ENCODE peak calls at places on chromosome 11, in four cellular contexts. R is transverse colon, F is Peyer's patch, W is NB4. U is an unnamed sample.

GRCh38 chr11:78759067-78759466 is 184.4 kb upstream of the NARS2 start:
- DNase-seq in R (no peak), F (no peak), W (no peak), U (no peak)

GRCh38 chr11:73839123-73839457 is 37.6 kb downstream of the COA4 start:
- DNase-seq in R (no peak), F (no peak), W (no peak), U (no peak)

GRCh38 chr11:95138448-95138847 is 48.8 kb downstream of the ENDOD1 start:
- DNase-seq in R (no peak), F (no peak), W (no peak), U (no peak)

GRCh38 chr11:129458278-129458677 is 82.6 kb downstream of the BARX2 start:
- DNase-seq in R (no peak), F (no peak), W (no peak), U (no peak)

GRCh38 chr11:10511046-10511711 is 29.8 kb downstream of the RNF141 start:
- DNase-seq in R (no peak), F (no peak), W (no peak), U (no peak)

GRCh38 chr11:74319139-74319538 is 7.7 kb upstream of the P4HA3 start:
- DNase-seq in R (no peak), F (no peak), W (no peak), U (no peak)

GRCh38 chr11:32288276-32288675 is 147.1 kb downstream of the WT1 start:
- DNase-seq in R (no peak), F (no peak), W (no peak), U (no peak)

GRCh38 chr11:16242806-16243205 is 113.5 kb downstream of the SOX6 start:
- DNase-seq in R (no peak), F (no peak), W (no peak), U (no peak)

GRCh38 chr11:44223261-44223660 is 86.7 kb downstream of the ALX4 start:
- DNase-seq in R (no peak), F (no peak), W (no peak), U (no peak)

GRCh38 chr11:69178819-69179482 is 23.2 kb downstream of the SMIM38 start:
- DNase-seq in R (no peak), F (no peak), W (no peak), U (no peak)

GRCh38 chr11:94639901-94640721 is 72.9 kb downstream of the PIWIL4 start:
- DNase-seq in R (no peak), F (no peak), W (no peak), U (no peak)

GRCh38 chr11:70536051-70536877 is 137.9 kb downstream of the CTTN start:
- DNase-seq in R (peak), F (peak), W (no peak), U (no peak)

GRCh38 chr11:59767212-59767611 is 12.0 kb downstream of the STX3 start:
- DNase-seq in R (no peak), F (peak), W (peak), U (no peak)

GRCh38 chr11:126712017-126712625 is 288.4 kb downstream of the KIRREL3 start:
- DNase-seq in R (no peak), F (no peak), W (no peak), U (no peak)

GRCh38 chr11:62132188-62132587 is 8.4 kb downstream of the INCENP start:
- DNase-seq in R (no peak), F (peak), W (no peak), U (no peak)

GRCh38 chr11:119472186-119472855 is 49.3 kb upstream of the THY1 start:
- DNase-seq in R (no peak), F (no peak), W (no peak), U (no peak)

GRCh38 chr11:85165819-85166218 is 461.3 kb downstream of the DLG2 start:
- DNase-seq in R (no peak), F (no peak), W (no peak), U (no peak)

GRCh38 chr11:20089796-20090653 is 70.2 kb downstream of the DBX1 start:
- DNase-seq in R (no peak), F (no peak), W (no peak), U (no peak)

GRCh38 chr11:118912742-118913410 is 12.8 kb downstream of the BCL9L start:
- DNase-seq in R (peak), F (peak), W (peak), U (no peak)

GRCh38 chr11:121408830-121409229 is 43.3 kb upstream of the SORL1 start:
- DNase-seq in R (no peak), F (no peak), W (no peak), U (no peak)

GRCh38 chr11:71086687-71087258 is 165.6 kb downstream of the SHANK2 start:
- DNase-seq in R (no peak), F (peak), W (peak), U (no peak)

GRCh38 chr11:2091112-2091746 is 48.0 kb downstream of the IGF2 start:
- DNase-seq in R (no peak), F (peak), W (no peak), U (no peak)

GRCh38 chr11:110762596-110762995 is 50.4 kb upstream of the ARHGAP20 start:
- DNase-seq in R (no peak), F (no peak), W (no peak), U (no peak)

GRCh38 chr11:1060885-1061616 is 13.6 kb upstream of the MUC2 start:
- DNase-seq in R (peak), F (peak), W (no peak), U (peak)

GRCh38 chr11:98601181-98601773 is 419.5 kb upstream of the CNTN5 start:
- DNase-seq in R (peak), F (no peak), W (peak), U (no peak)

GRCh38 chr11:9095421-9095820 is 4.0 kb upstream of the SCUBE2 start:
- DNase-seq in R (peak), F (no peak), W (peak), U (no peak)

GRCh38 chr11:75244052-75244814 is 3.7 kb downstream of the TPBGL start:
- DNase-seq in R (no peak), F (peak), W (no peak), U (no peak)

GRCh38 chr11:66562907-66563583 is 5.4 kb downstream of the CTSF start:
- DNase-seq in R (no peak), F (no peak), W (no peak), U (no peak)

GRCh38 chr11:70205766-70206165 is 2.7 kb downstream of the FADD start:
- DNase-seq in R (no peak), F (no peak), W (no peak), U (no peak)

GRCh38 chr11:2928605-2929510 is at the start of gene PHLDA2:
- DNase-seq in R (peak), F (peak), W (peak), U (no peak)

GRCh38 chr11:133956650-133957633 is at the start of gene IGSF9B:
- DNase-seq in R (peak), F (peak), W (peak), U (peak)
- TF ChIP-seq POLR2A in R (no peak), F (no peak), W (no peak), U (peak)

GRCh38 chr11:76382209-76382608 is 1.1 kb downstream of the GVQW3 start:
- DNase-seq in R (no peak), F (no peak), W (peak), U (no peak)

GRCh38 chr11:76376746-76377558 is 4.0 kb downstream of the THAP12 start:
- DNase-seq in R (no peak), F (no peak), W (no peak), U (no peak)

GRCh38 chr11:76379811-76380160 is 1.1 kb downstream of the THAP12 start:
- DNase-seq in R (no peak), F (no peak), W (no peak), U (no peak)

GRCh38 chr11:76380977-76381719 is at the start of the genes GVQW3 and THAP12:
- DNase-seq in R (peak), F (peak), W (peak), U (peak)

DNA sequence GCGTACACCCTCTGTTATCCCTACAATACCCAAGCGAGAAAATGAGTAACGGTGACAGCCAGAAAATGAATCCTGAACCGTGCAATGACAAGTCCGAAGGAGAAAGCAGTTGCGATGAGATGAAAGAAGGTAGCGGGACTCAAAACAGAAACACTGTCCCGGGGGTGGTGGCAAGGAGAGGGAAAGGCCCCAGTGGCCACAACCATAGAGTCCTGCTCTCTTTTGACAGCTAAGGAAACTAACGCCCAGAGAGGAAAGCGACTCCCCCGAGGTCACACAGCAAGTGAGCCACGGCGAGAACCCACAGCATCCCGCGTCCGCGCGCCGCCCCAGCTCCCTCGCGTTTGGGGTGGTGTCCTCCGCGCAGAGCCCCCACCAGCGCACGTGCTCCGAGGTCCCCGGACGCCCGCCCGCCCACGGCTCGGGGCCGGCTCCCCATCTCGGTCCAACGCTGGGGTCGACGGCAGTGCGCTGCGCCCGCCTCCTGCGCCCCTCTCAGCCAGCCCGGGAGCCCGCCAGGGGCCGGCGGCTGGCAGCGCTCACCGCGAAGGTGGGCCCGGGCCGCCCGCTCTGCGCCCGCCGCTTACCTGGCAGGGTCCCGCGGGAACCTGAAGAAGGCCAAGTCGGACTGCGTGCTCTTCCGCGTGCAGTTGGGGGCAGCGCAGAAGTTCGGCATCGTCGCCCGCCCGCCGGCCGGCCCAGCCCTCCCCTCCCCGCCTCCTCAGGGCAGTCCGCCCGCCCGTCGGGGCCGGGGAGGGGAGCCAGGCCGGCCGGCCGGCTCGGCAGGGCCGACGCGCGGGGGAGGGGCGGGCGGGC is 563 bp downstream of the THAP12 start:
- DNase-seq in R (peak), F (peak), W (peak), U (no peak)
- TF ChIP-seq POLR2A in R (no peak), F (no peak), W (no peak), U (no peak)

GRCh38 chr11:102111011-102111786 is 952 bp downstream of the YAP1 start:
- DNase-seq in R (peak), F (peak), W (peak), U (peak)
- TF ChIP-seq POLR2A in R (no peak), F (no peak), W (no peak), U (no peak)

DNA sequence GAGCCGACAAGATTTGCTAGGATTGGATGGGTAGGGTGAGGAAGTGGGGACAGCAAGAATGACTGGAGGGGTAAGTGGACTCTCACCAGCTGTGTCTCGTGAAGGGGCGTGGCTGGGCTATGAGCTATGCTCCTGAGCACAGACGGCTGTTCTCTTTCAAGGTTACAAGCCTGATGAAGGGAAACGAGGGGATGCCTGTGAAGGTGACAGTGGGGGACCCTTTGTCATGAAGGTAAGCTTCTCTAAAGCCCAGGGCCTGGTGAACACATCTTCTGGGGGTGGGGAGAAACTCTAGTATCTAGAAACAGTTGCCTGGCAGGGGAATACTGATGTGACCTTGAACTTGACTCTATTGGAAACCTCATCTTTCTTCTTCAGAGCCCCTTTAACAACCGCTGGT is 19.9 kb downstream of the F2 start:
- DNase-seq in R (peak), F (no peak), W (no peak), U (no peak)
- TF ChIP-seq POLR2A in R (no peak), F (no peak), W (no peak), U (no peak)

GRCh38 chr11:72235351-72236057 is 8.5 kb downstream of the PHOX2A start:
- DNase-seq in R (no peak), F (no peak), W (no peak), U (no peak)
- TF ChIP-seq POLR2A in R (no peak), F (no peak), W (no peak), U (no peak)

GRCh38 chr11:93543292-93543977 is at the start of gene SMCO4:
- DNase-seq in R (peak), F (peak), W (peak), U (peak)
- TF ChIP-seq POLR2A in R (peak), F (peak), W (no peak), U (no peak)

GRCh38 chr11:14380125-14380936 is 21.3 kb upstream of the RRAS2 start:
- DNase-seq in R (no peak), F (no peak), W (no peak), U (no peak)
- TF ChIP-seq POLR2A in R (no peak), F (no peak), W (no peak), U (no peak)

GRCh38 chr11:35142481-35143207 is 3.7 kb downstream of the CD44 start:
- DNase-seq in R (peak), F (peak), W (no peak), U (no peak)
- TF ChIP-seq POLR2A in R (no peak), F (no peak), W (no peak), U (no peak)

GRCh38 chr11:76716268-76716667 is 45.7 kb upstream of the LRRC32 start:
- DNase-seq in R (no peak), F (no peak), W (no peak), U (no peak)
- TF ChIP-seq POLR2A in R (no peak), F (no peak), W (no peak), U (no peak)